ENCODE peak calls at places on chromosomes 16 and 17, in five cellular contexts. R is K562, K is H1, T is HepG2, P is GM12878. D is an unnamed sample.

GRCh38 chr17:66676421-66676820 is 158.5 kb upstream of the CACNG5 start:
- DNase-seq in R (no peak), K (no peak), T (no peak), P (no peak), D (peak)

GRCh38 chr16:4081577-4082021 is 34.6 kb downstream of the ADCY9 start:
- DNase-seq in R (no peak), K (no peak), T (no peak), P (no peak), D (no peak)

GRCh38 chr16:50368410-50369132 is at the start of gene BRD7:
- DNase-seq in R (peak), K (peak), T (peak), P (no peak), D (peak)

GRCh38 chr16:57145964-57146647 is 39.7 kb downstream of the PSME3IP1 start:
- DNase-seq in R (no peak), K (no peak), T (no peak), P (no peak), D (no peak)

GRCh38 chr16:87834668-87835473 is 34.4 kb downstream of the SLC7A5 start:
- DNase-seq in R (no peak), K (no peak), T (no peak), P (no peak), D (no peak)

GRCh38 chr17:49964539-49965521 is 4.2 kb upstream of the DLX4 start:
- DNase-seq in R (no peak), K (peak), T (no peak), P (no peak), D (no peak)

GRCh38 chr17:48610282-48611211 is at the start of gene HOXB7:
- DNase-seq in R (peak), K (no peak), T (no peak), P (no peak), D (peak)

GRCh38 chr17:49180303-49180702 is 30.1 kb downstream of the GNGT2 start:
- DNase-seq in R (peak), K (peak), T (peak), P (peak), D (peak)

GRCh38 chr16:57720142-57720575 is 15.4 kb upstream of the KATNB1 start:
- DNase-seq in R (peak), K (peak), T (peak), P (no peak), D (peak)

GRCh38 chr17:64441772-64442549 is 7.0 kb upstream of the MILR1 start:
- DNase-seq in R (no peak), K (no peak), T (peak), P (no peak), D (no peak)

GRCh38 chr16:1300664-1301476 is 8.6 kb upstream of the UBE2I start:
- DNase-seq in R (peak), K (peak), T (peak), P (no peak), D (peak)

GRCh38 chr17:8673621-8674020 is 43.1 kb upstream of the MYH10 start:
- DNase-seq in R (no peak), K (no peak), T (no peak), P (no peak), D (no peak)

GRCh38 chr16:7303677-7304200 is 28.9 kb upstream of the RBFOX1 start:
- DNase-seq in R (no peak), K (peak), T (no peak), P (no peak), D (no peak)

GRCh38 chr17:62933986-62934385 is 32.0 kb upstream of the TANC2 start:
- DNase-seq in R (no peak), K (no peak), T (no peak), P (no peak), D (no peak)

GRCh38 chr17:28178800-28179199 is 136.3 kb downstream of the NLK start:
- DNase-seq in R (no peak), K (no peak), T (no peak), P (no peak), D (no peak)

GRCh38 chr17:7263071-7263800 is 958 bp upstream of the CLDN7 start:
- DNase-seq in R (peak), K (peak), T (no peak), P (no peak), D (peak)

GRCh38 chr17:50170662-50171370 is 5.0 kb downstream of the SGCA start:
- DNase-seq in R (no peak), K (no peak), T (no peak), P (peak), D (no peak)

GRCh38 chr17:81558941-81559806 is 7.0 kb upstream of the FAAP100 start:
- DNase-seq in R (no peak), K (no peak), T (no peak), P (no peak), D (peak)

GRCh38 chr17:59149051-59149450 is 5.9 kb downstream of the SKA2 start:
- DNase-seq in R (no peak), K (no peak), T (no peak), P (no peak), D (no peak)

GRCh38 chr17:31190351-31190750 is 95.6 kb downstream of the NF1 start:
- DNase-seq in R (no peak), K (no peak), T (no peak), P (no peak), D (no peak)

GRCh38 chr17:34820166-34820920 is 140.9 kb downstream of the CCT6B start:
- DNase-seq in R (no peak), K (no peak), T (no peak), P (no peak), D (no peak)

GRCh38 chr17:15886804-15887203 is 58.1 kb upstream of the ADORA2B start:
- DNase-seq in R (no peak), K (no peak), T (no peak), P (no peak), D (no peak)

GRCh38 chr17:35977509-35977908 is 3.8 kb downstream of the CCL16 start:
- DNase-seq in R (no peak), K (no peak), T (no peak), P (no peak), D (no peak)

GRCh38 chr16:49468611-49469322 is 95.2 kb downstream of the C16orf78 start:
- DNase-seq in R (no peak), K (peak), T (no peak), P (no peak), D (no peak)

GRCh38 chr16:72173997-72174396 is 2.0 kb upstream of the PMFBP1 start:
- DNase-seq in R (no peak), K (no peak), T (no peak), P (no peak), D (no peak)

GRCh38 chr16:14345512-14346115 is 274.5 kb downstream of the MRTFB start:
- DNase-seq in R (no peak), K (no peak), T (peak), P (no peak), D (no peak)

GRCh38 chr16:8831450-8832382 is 34.1 kb downstream of the PMM2 start:
- DNase-seq in R (no peak), K (peak), T (no peak), P (no peak), D (no peak)

GRCh38 chr16:78490847-78491246 is 391.4 kb downstream of the WWOX start:
- DNase-seq in R (no peak), K (no peak), T (no peak), P (no peak), D (no peak)

GRCh38 chr16:23729503-23730424 is 16.7 kb upstream of the ERN2 start:
- DNase-seq in R (peak), K (peak), T (peak), P (no peak), D (no peak)

GRCh38 chr17:56850591-56850990 is 16.6 kb downstream of the DGKE start:
- DNase-seq in R (no peak), K (no peak), T (no peak), P (no peak), D (no peak)

GRCh38 chr17:56842577-56842976 is 8.6 kb downstream of the DGKE start:
- DNase-seq in R (no peak), K (no peak), T (no peak), P (no peak), D (no peak)

GRCh38 chr17:56851008-56851407 is 17.1 kb downstream of the DGKE start:
- DNase-seq in R (no peak), K (no peak), T (no peak), P (no peak), D (no peak)

GRCh38 chr17:56845934-56846333 is 12.0 kb downstream of the DGKE start:
- DNase-seq in R (no peak), K (no peak), T (no peak), P (no peak), D (no peak)
- TF ChIP-seq RAD21 in R (no peak), K (no peak), T (no peak), P (no peak), D (no peak)

GRCh38 chr17:32569171-32570080 is 82.6 kb downstream of the CDK5R1 start:
- DNase-seq in R (no peak), K (peak), T (no peak), P (peak), D (no peak)
- TF ChIP-seq HDAC2 in R (no peak), K (no peak), T (no peak), P (no peak), D (no peak)

GRCh38 chr16:19135896-19136438 is 22.2 kb downstream of the ITPRIPL2 start:
- DNase-seq in R (peak), K (no peak), T (no peak), P (no peak), D (peak)
- TF ChIP-seq CHD2 in R (no peak), K (no peak), T (no peak), P (no peak), D (no peak)

GRCh38 chr17:146983-147761 is 9.8 kb downstream of the SCGB1C2 start:
- DNase-seq in R (no peak), K (peak), T (no peak), P (no peak), D (no peak)
- TF ChIP-seq RAD21 in R (no peak), K (no peak), T (no peak), P (no peak), D (no peak)

GRCh38 chr17:80471922-80472321 is 4.5 kb downstream of the NPTX1 start:
- DNase-seq in R (no peak), K (no peak), T (no peak), P (no peak), D (no peak)
- TF ChIP-seq HDAC2 in R (no peak), K (no peak), T (no peak), P (no peak), D (no peak)

DNA sequence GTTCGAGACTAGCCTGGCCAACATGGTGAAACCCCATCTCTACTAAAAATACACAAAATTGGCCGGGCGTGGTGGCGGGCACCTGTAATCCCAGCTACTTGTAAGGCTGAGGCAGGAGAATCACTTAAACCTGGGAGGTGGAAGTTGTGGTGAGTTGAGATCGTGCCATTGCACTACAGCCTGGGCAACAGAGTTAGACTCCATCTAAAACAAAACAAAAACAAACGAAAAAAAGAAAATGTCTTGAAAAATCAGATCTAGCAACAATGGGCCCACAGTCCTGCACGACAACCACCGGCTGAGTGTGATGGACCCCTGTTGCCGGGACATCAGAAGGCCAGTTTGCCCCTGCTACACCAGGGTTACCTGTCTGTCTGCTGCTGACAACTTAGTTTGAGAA is 3.9 kb upstream of the RMI2 start:
- DNase-seq in R (no peak), K (no peak), T (no peak), P (no peak), D (no peak)
- TF ChIP-seq CHD2 in R (no peak), K (no peak), T (no peak), P (no peak), D (no peak)

GRCh38 chr16:70789231-70789926 is 11.6 kb downstream of the VAC14 start:
- DNase-seq in R (no peak), K (peak), T (no peak), P (no peak), D (peak)
- TF ChIP-seq RAD21 in R (no peak), K (no peak), T (no peak), P (no peak), D (no peak)

DNA sequence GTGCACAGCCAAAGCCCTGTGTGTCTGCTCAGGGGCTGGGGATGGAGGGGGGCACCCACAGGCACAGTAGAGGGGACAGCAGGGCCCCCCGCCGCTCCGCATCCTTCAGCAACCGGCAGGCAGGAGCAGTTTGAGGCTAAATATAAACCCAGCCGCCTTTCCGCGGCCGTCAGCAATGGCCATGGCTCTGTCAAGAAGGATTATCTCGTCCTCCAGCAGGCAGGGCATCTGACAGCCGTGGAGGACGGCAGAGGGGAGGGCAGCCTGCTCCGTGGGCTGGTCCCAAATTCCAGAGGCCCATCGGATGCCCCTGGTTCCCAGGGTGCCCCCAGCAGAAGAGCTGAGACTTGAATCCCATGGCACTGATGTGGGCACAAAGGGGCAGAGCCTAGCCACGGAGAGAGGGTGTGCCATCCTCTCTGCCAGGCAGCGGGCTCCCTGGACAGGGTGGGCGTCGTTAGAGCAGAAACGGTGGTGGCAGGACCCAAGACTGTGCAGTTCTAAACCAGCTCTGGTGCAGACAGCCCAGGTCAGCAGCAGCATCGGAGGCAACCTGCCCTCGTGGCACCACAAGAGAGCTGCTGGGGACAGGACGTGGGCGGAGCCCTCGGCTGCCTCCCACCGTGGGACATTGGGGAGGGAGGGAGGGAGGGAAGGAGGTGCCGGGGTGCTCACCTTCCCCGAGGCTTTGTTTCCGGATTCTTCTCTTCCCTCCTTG is 198.8 kb upstream of the CIBAR2 start:
- DNase-seq in R (no peak), K (no peak), T (no peak), P (no peak), D (no peak)
- TF ChIP-seq HDAC2 in R (no peak), K (no peak), T (no peak), P (no peak), D (no peak)

DNA sequence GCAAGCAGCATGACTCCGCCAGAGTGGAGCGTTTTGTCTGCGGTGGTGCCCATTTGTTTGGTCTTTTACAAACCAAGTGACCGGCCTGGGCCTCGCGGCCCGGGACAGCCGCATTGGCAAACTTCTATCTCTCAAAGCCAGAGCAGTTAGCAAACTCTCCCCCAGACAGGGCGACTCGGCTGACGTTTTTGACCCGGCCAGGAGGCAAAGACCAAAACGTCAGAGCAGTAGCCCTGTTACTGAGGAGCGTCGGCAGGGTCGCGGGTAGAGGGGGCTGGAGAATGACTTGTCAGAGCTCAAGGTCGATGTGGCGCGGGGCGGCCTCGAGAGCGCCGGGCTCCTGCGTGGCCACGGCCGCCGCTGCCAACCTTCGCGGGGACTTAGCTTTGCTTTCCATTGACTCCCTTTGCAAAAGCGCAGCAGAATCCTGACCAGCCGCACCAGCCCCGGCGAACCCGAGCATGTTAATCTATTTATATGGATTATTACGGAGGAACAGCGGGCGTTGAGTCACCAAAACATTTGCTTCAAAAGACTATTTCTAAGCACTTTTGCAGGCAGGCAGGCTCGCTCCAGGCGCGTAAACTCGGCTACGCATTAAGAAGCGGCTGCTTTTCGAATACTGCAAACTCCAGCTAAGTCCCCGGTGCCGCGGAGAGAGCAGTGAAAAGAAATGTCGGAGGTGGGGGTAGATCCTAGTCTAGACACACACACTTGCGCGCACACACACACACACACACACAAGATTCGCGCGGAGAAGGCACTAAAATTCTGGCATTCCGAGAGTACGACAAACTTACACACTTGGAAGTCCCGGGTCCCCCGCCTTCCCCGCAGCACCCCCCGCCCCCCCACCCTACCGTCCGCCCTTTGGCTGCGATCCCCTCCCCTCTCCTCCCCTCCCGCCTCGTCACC is 600 bp upstream of the SOX9 start:
- DNase-seq in R (no peak), K (peak), T (peak), P (no peak), D (no peak)
- TF ChIP-seq CHD2 in R (no peak), K (no peak), T (no peak), P (no peak), D (no peak)